ENCODE peak calls at places on chromosome 5, in six cellular contexts. S is BJ, R is ovary, Q is HFF-Myc, J is GM12865, F is choroid plexus epithelial cell. C is an unnamed sample.

GRCh38 chr5:54671111-54671531 is 153.6 kb downstream of the SNX18 start:
- DNase-seq in S (no peak), R (no peak), Q (no peak), J (peak), F (peak), C (no peak)

GRCh38 chr5:169299651-169300467 is 1.1 kb downstream of the SLIT3 start:
- DNase-seq in S (no peak), R (peak), Q (no peak), J (no peak), F (no peak), C (no peak)

GRCh38 chr5:142356318-142356715 is 31.5 kb upstream of the SPRY4 start:
- DNase-seq in S (peak), R (no peak), Q (peak), J (no peak), F (peak), C (no peak)

GRCh38 chr5:87393331-87393730 is 19.4 kb downstream of the CCNH start:
- DNase-seq in S (peak), R (no peak), Q (no peak), J (no peak), F (peak), C (no peak)

GRCh38 chr5:150024241-150024984 is 23.9 kb downstream of the HMGXB3 start:
- DNase-seq in S (no peak), R (no peak), Q (no peak), J (no peak), F (no peak), C (no peak)

GRCh38 chr5:111072949-111073682 is 1.6 kb downstream of the TSLP start:
- DNase-seq in S (no peak), R (no peak), Q (no peak), J (peak), F (peak), C (peak)

GRCh38 chr5:146744358-146744757 is 134.2 kb downstream of the PPP2R2B start:
- DNase-seq in S (no peak), R (no peak), Q (no peak), J (no peak), F (peak), C (no peak)

GRCh38 chr5:85814596-85814995 is 803.1 kb upstream of the COX7C start:
- DNase-seq in S (no peak), R (no peak), Q (no peak), J (no peak), F (no peak), C (no peak)

GRCh38 chr5:88368201-88368600 is 99.6 kb upstream of the TMEM161B start:
- DNase-seq in S (no peak), R (no peak), Q (no peak), J (no peak), F (no peak), C (no peak)

GRCh38 chr5:54013556-54014157 is 296.7 kb downstream of the ARL15 start:
- DNase-seq in S (peak), R (no peak), Q (peak), J (peak), F (peak), C (no peak)

GRCh38 chr5:54761213-54761701 is 224.1 kb downstream of the ESM1 start:
- DNase-seq in S (peak), R (no peak), Q (peak), J (no peak), F (peak), C (peak)

GRCh38 chr5:118791986-118792734 is 196.2 kb downstream of the DTWD2 start:
- DNase-seq in S (peak), R (no peak), Q (peak), J (peak), F (peak), C (peak)

GRCh38 chr5:131109540-131110255 is 55.4 kb downstream of the HINT1 start:
- DNase-seq in S (peak), R (no peak), Q (no peak), J (peak), F (peak), C (no peak)

GRCh38 chr5:115460476-115460875 is 84.1 kb downstream of the FEM1C start:
- DNase-seq in S (peak), R (no peak), Q (no peak), J (peak), F (peak), C (no peak)

GRCh38 chr5:149799119-149799623 is 69.1 kb downstream of the PPARGC1B start:
- DNase-seq in S (peak), R (peak), Q (peak), J (no peak), F (peak), C (peak)

GRCh38 chr5:18305288-18305899 is 671.1 kb downstream of the TAF11L14 start:
- DNase-seq in S (no peak), R (no peak), Q (no peak), J (peak), F (peak), C (no peak)

GRCh38 chr5:64670277-64670676 is 20.0 kb upstream of the SHISAL2B start:
- DNase-seq in S (no peak), R (no peak), Q (no peak), J (peak), F (no peak), C (no peak)

GRCh38 chr5:138109463-138110265 is 25.8 kb downstream of the WNT8A start:
- DNase-seq in S (no peak), R (no peak), Q (no peak), J (no peak), F (no peak), C (no peak)

GRCh38 chr5:124315746-124316415 is 430.6 kb downstream of the ZNF608 start:
- DNase-seq in S (no peak), R (no peak), Q (no peak), J (no peak), F (peak), C (no peak)

GRCh38 chr5:137733011-137733410 is 2.9 kb downstream of the KLHL3 start:
- DNase-seq in S (no peak), R (no peak), Q (no peak), J (no peak), F (no peak), C (no peak)

GRCh38 chr5:51382759-51383493 is at the start of gene ISL1:
- DNase-seq in S (peak), R (no peak), Q (peak), J (no peak), F (peak), C (no peak)

GRCh38 chr5:169521366-169521983 is 62.1 kb upstream of the SPDL1 start:
- DNase-seq in S (no peak), R (peak), Q (no peak), J (no peak), F (peak), C (peak)

DNA sequence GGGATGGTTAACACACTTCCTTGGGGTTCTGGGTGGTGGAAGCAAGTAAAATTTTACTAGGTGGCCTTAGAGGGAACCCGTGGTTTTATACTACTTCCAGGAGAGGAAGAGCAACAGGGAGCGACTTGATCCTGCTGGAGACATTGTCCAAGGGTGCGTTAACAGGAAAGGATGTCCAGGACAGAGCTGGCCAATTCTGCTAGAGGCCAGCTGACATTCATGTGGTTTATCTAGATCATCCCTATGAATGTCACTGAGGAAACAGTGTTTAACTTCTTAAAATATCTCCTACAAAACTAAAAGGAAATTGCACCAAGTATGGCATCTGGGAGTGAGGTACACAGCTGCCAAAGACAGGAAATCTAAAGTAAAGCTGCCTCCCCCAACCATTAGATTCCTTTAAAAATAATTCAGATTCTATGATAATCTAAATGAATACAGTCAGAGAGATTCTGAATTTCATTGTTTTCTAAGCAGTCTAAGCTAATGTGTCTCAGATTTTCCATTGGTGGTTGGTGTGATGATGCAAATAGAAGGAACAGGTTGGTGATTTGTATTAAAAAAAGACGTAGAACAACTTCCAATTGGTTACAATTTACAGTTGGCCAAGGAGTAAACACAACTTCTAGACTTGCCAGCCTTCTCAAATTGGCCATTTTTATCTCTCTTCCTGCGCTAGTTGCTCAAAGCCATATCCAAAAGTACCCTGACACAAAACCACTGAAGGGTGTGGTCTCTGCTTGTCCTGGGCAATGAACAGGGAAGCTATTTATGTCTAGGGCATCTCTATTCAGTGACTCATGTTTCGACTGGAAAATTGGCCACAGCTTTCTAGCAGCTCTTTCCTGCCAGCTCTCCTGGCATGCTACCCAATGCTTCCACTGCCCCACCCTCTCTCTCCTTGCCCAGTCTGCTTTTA is 574.7 kb upstream of the MEF2C start:
- DNase-seq in S (peak), R (no peak), Q (peak), J (no peak), F (peak), C (peak)
- TF ChIP-seq CTCF in S (no peak), R (no peak), Q (no peak), J (no peak), F (no peak), C (no peak)

GRCh38 chr5:140883927-140884697 is 2.2 kb downstream of the PCDHA13 start:
- DNase-seq in S (no peak), R (no peak), Q (no peak), J (no peak), F (no peak), C (no peak)

GRCh38 chr5:140877262-140877581 is 2.1 kb downstream of the PCDHA12 start:
- DNase-seq in S (no peak), R (no peak), Q (no peak), J (no peak), F (no peak), C (peak)

GRCh38 chr5:140881889-140882590 is at the start of gene PCDHA13:
- DNase-seq in S (no peak), R (no peak), Q (no peak), J (no peak), F (no peak), C (no peak)

GRCh38 chr5:140883373-140883772 is 1.4 kb downstream of the PCDHA13 start:
- DNase-seq in S (no peak), R (no peak), Q (no peak), J (no peak), F (no peak), C (no peak)

GRCh38 chr5:140882591-140882899 is 621 bp downstream of the PCDHA13 start:
- DNase-seq in S (no peak), R (no peak), Q (no peak), J (no peak), F (no peak), C (no peak)
- TF ChIP-seq CTCF in S (no peak), R (no peak), Q (peak), J (no peak), F (no peak), C (no peak)

DNA sequence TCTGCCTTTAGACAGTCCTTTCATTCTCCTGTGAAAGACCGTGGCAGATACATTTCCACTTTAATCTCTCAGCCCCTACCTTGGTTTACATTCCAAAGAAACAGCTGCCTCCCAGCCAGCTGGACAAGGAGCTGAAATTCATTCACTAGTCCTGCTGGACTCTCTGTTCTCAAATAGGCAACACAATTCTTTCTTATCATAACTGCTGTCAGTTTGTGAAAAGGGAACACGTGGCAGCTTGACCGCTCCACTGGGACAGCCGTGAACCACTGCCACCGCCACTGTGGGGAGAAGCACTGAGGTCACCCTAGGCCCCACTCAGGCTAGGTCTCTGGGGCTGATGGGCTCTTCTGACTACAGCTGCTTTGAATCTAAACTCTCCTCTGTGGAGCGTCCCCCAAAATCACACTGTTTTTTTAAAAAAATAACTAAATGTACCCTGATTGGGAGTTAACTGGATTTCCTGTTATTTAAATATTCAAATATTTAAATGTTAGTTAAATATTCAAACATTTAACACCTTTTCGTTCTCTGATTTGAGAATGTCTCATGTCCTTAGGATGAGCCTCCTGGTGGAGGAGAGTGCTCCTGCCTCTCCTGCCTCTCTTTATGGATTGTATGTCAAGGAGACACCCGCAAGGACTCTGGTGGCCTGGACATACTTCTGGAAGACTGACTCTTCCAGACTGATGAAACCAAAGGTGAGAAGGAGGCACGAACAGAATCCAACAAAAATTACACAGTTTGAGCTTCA is 120.1 kb downstream of the BOD1 start:
- DNase-seq in S (no peak), R (no peak), Q (no peak), J (no peak), F (peak), C (peak)
- TF ChIP-seq CTCF in S (no peak), R (no peak), Q (peak), J (no peak), F (peak), C (no peak)

DNA sequence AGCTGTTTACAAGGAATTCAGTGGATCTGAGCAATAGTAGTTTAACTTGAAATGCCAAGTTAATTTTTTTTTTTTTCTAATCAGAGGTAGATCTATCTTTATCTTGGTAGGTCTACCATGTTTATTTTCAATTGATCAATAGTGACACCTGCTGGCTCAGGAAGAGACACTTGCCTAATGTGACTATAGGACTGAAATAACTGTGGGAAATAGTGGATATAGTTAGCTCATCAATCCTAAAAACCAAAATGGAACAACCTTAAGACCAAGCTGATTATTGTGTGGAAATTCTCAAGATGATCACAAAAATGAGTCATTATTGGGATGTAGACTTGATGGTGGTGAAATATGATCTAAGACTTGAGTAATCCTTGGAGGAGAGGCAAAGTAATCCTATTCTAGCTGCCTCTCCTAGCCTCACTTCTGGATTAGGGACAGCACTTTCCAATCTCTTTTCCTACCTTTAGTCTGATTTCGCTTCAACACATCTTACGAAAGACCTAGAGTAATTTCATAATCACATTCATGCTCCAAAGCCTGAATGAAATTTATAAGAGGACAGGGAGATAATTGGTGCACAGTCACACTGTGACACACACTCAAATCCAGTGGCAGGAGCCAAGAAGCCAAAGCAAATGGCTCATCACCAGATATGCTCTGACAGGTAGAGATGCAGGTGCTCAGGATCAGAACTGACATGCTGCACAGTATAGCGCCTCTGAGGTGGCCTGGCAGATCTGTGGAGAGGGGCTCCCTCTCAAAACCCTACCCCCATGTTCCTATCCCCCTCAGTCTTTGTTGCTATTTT is 156.3 kb downstream of the HMHB1 start:
- DNase-seq in S (peak), R (no peak), Q (peak), J (peak), F (peak), C (no peak)
- TF ChIP-seq CTCF in S (peak), R (no peak), Q (peak), J (peak), F (peak), C (peak)

GRCh38 chr5:11289733-11290132 is 528.7 kb upstream of the DAP start:
- DNase-seq in S (no peak), R (no peak), Q (no peak), J (no peak), F (no peak), C (no peak)
- TF ChIP-seq CTCF in S (no peak), R (no peak), Q (no peak), J (no peak), F (no peak), C (no peak)

DNA sequence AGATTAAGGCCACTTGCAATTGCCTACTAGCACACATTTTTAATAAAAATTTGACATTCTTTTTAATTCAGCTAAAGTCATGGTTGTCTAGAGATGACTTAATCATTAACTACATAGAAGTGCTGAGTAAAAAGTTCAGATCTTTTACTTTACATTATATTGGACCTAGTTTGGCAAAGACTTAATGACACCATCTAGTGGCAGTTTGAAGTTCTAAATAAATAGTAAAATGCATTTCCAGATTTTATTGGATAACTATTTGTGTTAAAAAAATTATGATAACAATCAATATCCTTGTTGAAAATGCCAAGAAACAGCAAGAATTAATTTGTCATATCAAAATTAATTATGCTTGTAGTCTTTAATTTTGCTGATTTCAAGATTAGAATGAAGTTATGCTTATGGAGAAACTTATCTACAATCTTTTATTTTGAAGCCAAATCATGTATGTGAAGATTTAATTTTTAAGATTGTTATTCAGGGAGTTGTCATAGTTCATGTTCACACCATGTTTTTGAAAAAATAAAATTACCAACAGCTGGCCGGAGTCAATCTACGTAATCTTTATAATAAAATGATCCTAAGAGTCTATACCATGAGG is 69.6 kb upstream of the PJA2 start:
- DNase-seq in S (no peak), R (no peak), Q (no peak), J (peak), F (peak), C (no peak)
- TF ChIP-seq CTCF in S (peak), R (no peak), Q (no peak), J (peak), F (peak), C (peak)